ENCODE peak calls at places on chromosomes 3 and 15, in seven cellular contexts. I, M, P, L, X, Z and Q are unnamed samples.

GRCh38 chr3:171200052-171201029 is 173.8 kb upstream of the SLC2A2 start:
- DNase-seq in I (no peak), M (no peak), P (no peak), L (no peak), X (no peak), Z (no peak), Q (no peak)

GRCh38 chr3:196659901-196660351 is 20.4 kb downstream of the NRROS start:
- DNase-seq in I (no peak), M (no peak), P (no peak), L (no peak), X (no peak), Z (no peak), Q (no peak)

GRCh38 chr15:70545526-70545925 is 217.8 kb downstream of the UACA start:
- DNase-seq in I (no peak), M (no peak), P (no peak), L (peak; percentile 7), X (no peak), Z (no peak), Q (no peak)

GRCh38 chr15:64507293-64507802 is 47.0 kb downstream of the ZNF609 start:
- DNase-seq in I (peak; percentile 84), M (peak; percentile 89), P (no peak), L (peak; percentile 59), X (peak; percentile 21), Z (peak; percentile 80), Q (no peak)

GRCh38 chr3:133944641-133945441 is 49.2 kb upstream of the RAB6B start:
- DNase-seq in I (no peak), M (peak; percentile 95), P (no peak), L (no peak), X (peak; percentile 46), Z (no peak), Q (no peak)

GRCh38 chr3:123816673-123817207 is 67.4 kb downstream of the MYLK start:
- DNase-seq in I (no peak), M (peak; percentile 59), P (no peak), L (no peak), X (no peak), Z (no peak), Q (no peak)

GRCh38 chr3:8805774-8806173 is 36.4 kb upstream of the OXTR start:
- DNase-seq in I (no peak), M (no peak), P (no peak), L (no peak), X (no peak), Z (no peak), Q (no peak)

GRCh38 chr15:35481992-35482391 is 64.0 kb downstream of the DPH6 start:
- DNase-seq in I (no peak), M (peak; percentile 40), P (no peak), L (no peak), X (peak; percentile 82), Z (no peak), Q (no peak)

GRCh38 chr15:74725241-74725774 is at the start of gene CYP1A1:
- DNase-seq in I (peak; percentile 61), M (no peak), P (no peak), L (no peak), X (peak; percentile 44), Z (peak; percentile 67), Q (no peak)

GRCh38 chr3:4043867-4044575 is 244.8 kb downstream of the LRRN1 start:
- DNase-seq in I (no peak), M (no peak), P (no peak), L (no peak), X (no peak), Z (no peak), Q (no peak)

GRCh38 chr3:12470111-12470510 is 14.2 kb upstream of the TSEN2 start:
- DNase-seq in I (no peak), M (no peak), P (no peak), L (no peak), X (no peak), Z (no peak), Q (no peak)

GRCh38 chr3:22713936-22714335 is 489.2 kb upstream of the UBE2E2 start:
- DNase-seq in I (no peak), M (peak; percentile 84), P (no peak), L (no peak), X (peak; percentile 29), Z (no peak), Q (no peak)

GRCh38 chr3:160180581-160181216 is 44.5 kb upstream of the C3orf80 start:
- DNase-seq in I (no peak), M (peak; percentile 34), P (no peak), L (no peak), X (no peak), Z (no peak), Q (no peak)

GRCh38 chr15:62736756-62737155 is 305.8 kb upstream of the TPM1 start:
- DNase-seq in I (no peak), M (no peak), P (no peak), L (no peak), X (no peak), Z (no peak), Q (no peak)

GRCh38 chr3:177831361-177831760 is 634.1 kb upstream of the TBL1XR1 start:
- DNase-seq in I (no peak), M (no peak), P (no peak), L (no peak), X (no peak), Z (no peak), Q (no peak)

GRCh38 chr3:30544811-30545210 is 61.6 kb upstream of the TGFBR2 start:
- DNase-seq in I (no peak), M (peak; percentile 84), P (no peak), L (no peak), X (no peak), Z (no peak), Q (no peak)

GRCh38 chr3:11509175-11510000 is 134.3 kb downstream of the VGLL4 start:
- DNase-seq in I (peak; percentile 77), M (peak; percentile 99), P (no peak), L (no peak), X (no peak), Z (peak; percentile 67), Q (no peak)

GRCh38 chr15:81023483-81024264 is 23.0 kb downstream of the TLNRD1 start:
- DNase-seq in I (no peak), M (peak; percentile 14), P (no peak), L (no peak), X (peak; percentile 10), Z (peak; percentile 81), Q (no peak)

GRCh38 chr15:62726461-62726860 is 316.1 kb upstream of the TPM1 start:
- DNase-seq in I (no peak), M (no peak), P (no peak), L (no peak), X (no peak), Z (no peak), Q (no peak)

GRCh38 chr3:149965278-149965677 is 5.4 kb downstream of the PFN2 start:
- DNase-seq in I (no peak), M (peak; percentile 19), P (no peak), L (no peak), X (no peak), Z (no peak), Q (no peak)

GRCh38 chr3:53833650-53834049 is 12.6 kb downstream of the CHDH start:
- DNase-seq in I (peak; percentile 17), M (no peak), P (no peak), L (no peak), X (no peak), Z (no peak), Q (no peak)

GRCh38 chr15:76991048-76991447 is 3.9 kb upstream of the PSTPIP1 start:
- DNase-seq in I (no peak), M (no peak), P (no peak), L (no peak), X (no peak), Z (peak; percentile 66), Q (no peak)

GRCh38 chr3:178454714-178455113 is 81.5 kb upstream of the KCNMB2 start:
- DNase-seq in I (no peak), M (peak; percentile 58), P (no peak), L (no peak), X (no peak), Z (no peak), Q (no peak)

GRCh38 chr15:30917013-30917412 is 13.3 kb downstream of the FAN1 start:
- DNase-seq in I (no peak), M (no peak), P (no peak), L (no peak), X (no peak), Z (no peak), Q (no peak)
- TF ChIP-seq CTCF in I (no peak), M (no peak), P (no peak), L (no peak), X (no peak), Z (no peak), Q (no peak)

DNA sequence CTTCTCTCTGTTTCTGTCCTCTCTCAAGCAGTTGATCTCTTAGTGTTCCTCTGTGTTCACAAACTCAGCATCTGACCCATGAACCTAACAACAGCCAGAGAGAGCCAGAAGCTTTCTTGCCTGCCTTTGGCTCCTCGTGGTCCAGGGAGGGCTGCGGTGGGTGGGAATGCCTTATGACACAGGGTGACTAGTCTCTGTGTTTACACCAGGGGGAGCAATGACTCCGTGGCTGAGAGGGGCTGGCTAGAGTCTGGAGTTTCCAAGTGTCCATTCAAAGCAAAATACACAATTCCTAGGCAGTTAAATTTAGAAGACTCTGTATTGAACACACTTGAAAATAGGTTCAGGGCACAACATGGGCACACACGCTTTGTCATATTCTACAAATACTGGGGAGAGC is 370.0 kb upstream of the FRG2C start:
- DNase-seq in I (peak; percentile 30), M (peak; percentile 16), P (peak; percentile 20), L (peak; percentile 45), X (peak; percentile 15), Z (peak; percentile 49), Q (no peak)
- TF ChIP-seq CTCF in I (peak; percentile 71), M (peak; percentile 56), P (peak; percentile 76), L (peak; percentile 74), X (peak; percentile 68), Z (peak; percentile 69), Q (peak; percentile 45)

DNA sequence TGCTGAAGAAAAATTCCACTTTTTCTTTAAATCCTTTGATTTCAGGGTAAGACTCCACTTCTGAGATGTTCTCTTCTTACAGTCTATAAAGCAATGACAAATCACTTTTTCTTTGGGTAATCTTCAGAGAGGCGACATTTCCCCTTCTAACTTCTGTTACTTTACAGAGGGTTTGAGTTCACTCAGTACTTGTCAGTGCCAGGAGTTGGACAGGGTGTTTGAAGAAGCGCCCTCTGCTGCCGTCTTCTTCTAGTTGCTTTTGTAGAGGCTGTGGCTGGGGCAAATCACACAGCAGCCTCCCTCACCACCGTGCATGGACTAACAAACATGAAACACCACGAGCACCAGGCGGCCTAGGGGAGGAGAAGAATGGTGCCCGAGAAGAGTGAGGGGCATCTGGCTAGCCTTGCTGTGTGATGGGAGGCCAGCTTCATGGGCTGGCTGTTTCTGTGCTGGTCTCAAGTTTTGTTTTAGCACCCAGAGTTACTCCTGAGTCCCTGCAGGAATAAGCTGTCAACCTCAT is at the start of gene CD80:
- DNase-seq in I (peak; percentile 75), M (peak; percentile 43), P (no peak), L (no peak), X (peak; percentile 17), Z (peak; percentile 59), Q (no peak)
- TF ChIP-seq CTCF in I (no peak), M (peak; percentile 39), P (peak; percentile 45), L (no peak), X (peak; percentile 40), Z (peak; percentile 41), Q (peak; percentile 36)

GRCh38 chr15:73150831-73151230 is 98.6 kb downstream of the NEO1 start:
- DNase-seq in I (no peak), M (no peak), P (no peak), L (no peak), X (no peak), Z (no peak), Q (no peak)

GRCh38 chr15:73153024-73153423 is 100.8 kb downstream of the NEO1 start:
- DNase-seq in I (no peak), M (no peak), P (no peak), L (no peak), X (no peak), Z (no peak), Q (no peak)

GRCh38 chr15:73153447-73153846 is 101.2 kb downstream of the NEO1 start:
- DNase-seq in I (no peak), M (no peak), P (no peak), L (no peak), X (no peak), Z (no peak), Q (no peak)

GRCh38 chr15:73156431-73157191 is 104.3 kb downstream of the NEO1 start:
- DNase-seq in I (no peak), M (no peak), P (no peak), L (no peak), X (no peak), Z (peak; percentile 25), Q (no peak)
- TF ChIP-seq CTCF in I (no peak), M (no peak), P (no peak), L (no peak), X (no peak), Z (no peak), Q (no peak)